ENCODE peak calls at places on chromosome 19, in six cellular contexts. One of them, this sample, is unnamed. For H3K9me3, the result is how much of the 10 kb centered on the place peaks cover.

GRCh38 chr19:5349041-5349440 is 8.4 kb upstream of the PTPRS start:
- DNase-seq in upper lobe of right lung: no peak
- DNase-seq in AG04450: no peak
- DNase-seq in A549: no peak
- DNase-seq in tibial artery: no peak
- DNase-seq in tibial nerve: no peak
- DNase-seq in this sample: no peak

GRCh38 chr19:6059996-6060599 is 50.2 kb downstream of the RFX2 start:
- DNase-seq in upper lobe of right lung: no peak
- DNase-seq in AG04450: no peak
- DNase-seq in A549: no peak
- DNase-seq in tibial artery: peak
- DNase-seq in tibial nerve: no peak
- DNase-seq in this sample: no peak

GRCh38 chr19:31963741-31964140 is 381.7 kb upstream of the ZNF507 start:
- DNase-seq in upper lobe of right lung: no peak
- DNase-seq in AG04450: no peak
- DNase-seq in A549: no peak
- DNase-seq in tibial artery: no peak
- DNase-seq in tibial nerve: no peak
- DNase-seq in this sample: no peak

GRCh38 chr19:48413879-48414623 is 20.6 kb downstream of the GRIN2D start:
- DNase-seq in upper lobe of right lung: peak
- DNase-seq in AG04450: no peak
- DNase-seq in A549: no peak
- DNase-seq in tibial artery: no peak
- DNase-seq in tibial nerve: no peak
- DNase-seq in this sample: peak

GRCh38 chr19:29714371-29714952 is 599 bp downstream of the C19orf12 start:
- DNase-seq in upper lobe of right lung: peak
- DNase-seq in AG04450: no peak
- DNase-seq in A549: peak
- DNase-seq in tibial artery: no peak
- DNase-seq in tibial nerve: no peak
- DNase-seq in this sample: no peak

GRCh38 chr19:11423164-11423803 is 4.2 kb upstream of the RGL3 start:
- DNase-seq in upper lobe of right lung: no peak
- DNase-seq in AG04450: no peak
- DNase-seq in A549: no peak
- DNase-seq in tibial artery: no peak
- DNase-seq in tibial nerve: no peak
- DNase-seq in this sample: no peak

GRCh38 chr19:43572172-43572588 is 3.1 kb downstream of the XRCC1 start:
- DNase-seq in upper lobe of right lung: no peak
- DNase-seq in AG04450: no peak
- DNase-seq in A549: no peak
- DNase-seq in tibial artery: no peak
- DNase-seq in tibial nerve: no peak
- DNase-seq in this sample: no peak

GRCh38 chr19:42113641-42114348 is 18.5 kb downstream of the POU2F2 start:
- DNase-seq in upper lobe of right lung: no peak
- DNase-seq in AG04450: peak
- DNase-seq in A549: peak
- DNase-seq in tibial artery: no peak
- DNase-seq in tibial nerve: no peak
- DNase-seq in this sample: peak

GRCh38 chr19:22783651-22784050 is 300 bp downstream of the ZNF99 start:
- DNase-seq in upper lobe of right lung: no peak
- DNase-seq in AG04450: no peak
- DNase-seq in A549: no peak
- DNase-seq in tibial artery: no peak
- DNase-seq in tibial nerve: no peak
- DNase-seq in this sample: no peak

GRCh38 chr19:4425531-4425930 is 23.1 kb downstream of the CHAF1A start:
- DNase-seq in upper lobe of right lung: no peak
- DNase-seq in AG04450: peak
- DNase-seq in A549: no peak
- DNase-seq in tibial artery: no peak
- DNase-seq in tibial nerve: no peak
- DNase-seq in this sample: peak

GRCh38 chr19:3136684-3137055 is 837 bp downstream of the GNA15 start:
- DNase-seq in upper lobe of right lung: no peak
- DNase-seq in AG04450: no peak
- DNase-seq in A549: no peak
- DNase-seq in tibial artery: no peak
- DNase-seq in tibial nerve: no peak
- DNase-seq in this sample: no peak

GRCh38 chr19:40685563-40685962 is 4.9 kb downstream of the NUMBL start:
- DNase-seq in upper lobe of right lung: no peak
- DNase-seq in AG04450: no peak
- DNase-seq in A549: no peak
- DNase-seq in tibial artery: no peak
- DNase-seq in tibial nerve: no peak
- DNase-seq in this sample: no peak

GRCh38 chr19:46351241-46352041 is 4.6 kb downstream of the PPP5C start:
- DNase-seq in upper lobe of right lung: peak
- DNase-seq in AG04450: no peak
- DNase-seq in A549: no peak
- DNase-seq in tibial artery: peak
- DNase-seq in tibial nerve: no peak
- DNase-seq in this sample: peak

GRCh38 chr19:42091300-42092266 is 15.6 kb downstream of the ZNF574 start:
- DNase-seq in upper lobe of right lung: no peak
- DNase-seq in AG04450: no peak
- DNase-seq in A549: no peak
- DNase-seq in tibial artery: no peak
- DNase-seq in tibial nerve: no peak
- DNase-seq in this sample: peak

GRCh38 chr19:11064831-11065303 is 24.4 kb upstream of the LDLR start:
- DNase-seq in upper lobe of right lung: no peak
- DNase-seq in AG04450: no peak
- DNase-seq in A549: peak
- DNase-seq in tibial artery: no peak
- DNase-seq in tibial nerve: no peak
- DNase-seq in this sample: peak

GRCh38 chr19:49326165-49326704 is 1.2 kb upstream of the SLC6A16 start:
- DNase-seq in upper lobe of right lung: no peak
- DNase-seq in AG04450: no peak
- DNase-seq in A549: no peak
- DNase-seq in tibial artery: no peak
- DNase-seq in tibial nerve: no peak
- DNase-seq in this sample: no peak

GRCh38 chr19:1470864-1471513 is 8.0 kb downstream of the C19orf25 start:
- DNase-seq in upper lobe of right lung: no peak
- DNase-seq in AG04450: no peak
- DNase-seq in A549: no peak
- DNase-seq in tibial artery: no peak
- DNase-seq in tibial nerve: no peak
- DNase-seq in this sample: no peak

GRCh38 chr19:6828698-6829633 is 56.5 kb downstream of the VAV1 start:
- DNase-seq in upper lobe of right lung: no peak
- DNase-seq in AG04450: no peak
- DNase-seq in A549: peak
- DNase-seq in tibial artery: peak
- DNase-seq in tibial nerve: no peak
- DNase-seq in this sample: no peak

GRCh38 chr19:57302020-57302465 is 18.2 kb upstream of the ZNF543 start:
- DNase-seq in upper lobe of right lung: no peak
- DNase-seq in AG04450: peak
- DNase-seq in A549: no peak
- DNase-seq in tibial artery: peak
- DNase-seq in tibial nerve: no peak
- DNase-seq in this sample: peak

GRCh38 chr19:51448011-51448744 is 10.1 kb downstream of the SIGLEC8 start:
- DNase-seq in upper lobe of right lung: no peak
- DNase-seq in AG04450: no peak
- DNase-seq in A549: no peak
- DNase-seq in tibial artery: no peak
- DNase-seq in tibial nerve: no peak
- DNase-seq in this sample: no peak

GRCh38 chr19:47479701-47480503 is 4.1 kb downstream of the KPTN start:
- DNase-seq in upper lobe of right lung: peak
- DNase-seq in AG04450: no peak
- DNase-seq in A549: no peak
- DNase-seq in tibial artery: no peak
- DNase-seq in tibial nerve: no peak
- DNase-seq in this sample: peak

GRCh38 chr19:2680808-2681207 is 21.7 kb downstream of the GNG7 start:
- DNase-seq in upper lobe of right lung: no peak
- DNase-seq in AG04450: no peak
- DNase-seq in A549: no peak
- DNase-seq in tibial artery: no peak
- DNase-seq in tibial nerve: no peak
- DNase-seq in this sample: no peak

GRCh38 chr19:38441660-38442348 is 8.3 kb downstream of the RYR1 start:
- DNase-seq in upper lobe of right lung: no peak
- DNase-seq in AG04450: no peak
- DNase-seq in A549: no peak
- DNase-seq in tibial artery: no peak
- DNase-seq in tibial nerve: no peak
- DNase-seq in this sample: no peak
- TF ChIP-seq CTCF in upper lobe of right lung: no peak
- TF ChIP-seq CTCF in AG04450: peak
- TF ChIP-seq CTCF in A549: no peak
- TF ChIP-seq CTCF in tibial artery: no peak
- TF ChIP-seq CTCF in tibial nerve: no peak
- TF ChIP-seq CTCF in this sample: no peak

DNA sequence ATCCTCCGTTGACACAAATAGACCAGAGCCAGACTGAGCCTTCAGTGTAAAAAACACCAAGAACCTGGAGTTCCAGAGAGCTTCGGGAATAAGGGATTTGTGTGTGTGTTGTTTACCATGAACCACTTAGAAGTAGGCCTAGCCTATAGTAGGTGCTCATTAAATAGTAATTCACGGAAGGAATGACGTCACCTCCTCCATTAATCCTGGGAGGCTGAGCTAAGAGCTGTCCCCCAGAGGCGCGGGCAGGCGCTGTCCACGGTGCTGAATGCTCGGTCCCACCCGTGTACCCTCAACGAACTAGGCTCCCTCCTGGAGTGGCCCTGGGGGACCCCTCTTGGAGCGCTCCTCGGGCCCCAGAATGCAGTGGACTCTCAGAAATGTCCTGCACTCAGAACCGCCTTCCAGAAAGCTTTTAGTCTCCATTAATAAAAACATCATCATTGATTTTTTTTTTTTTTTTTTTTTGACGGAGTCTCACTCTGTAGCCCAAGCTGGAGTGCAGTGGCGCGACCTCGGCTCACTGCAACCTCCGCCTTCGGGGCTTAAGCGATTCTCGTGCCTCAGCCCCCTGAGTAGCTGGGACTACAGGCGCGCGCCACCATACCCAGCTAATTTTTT is 6.5 kb downstream of the UNC13A start:
- DNase-seq in upper lobe of right lung: no peak
- DNase-seq in AG04450: peak
- DNase-seq in A549: no peak
- DNase-seq in tibial artery: no peak
- DNase-seq in tibial nerve: no peak
- DNase-seq in this sample: peak
- H3K27ac ChIP-seq in upper lobe of right lung: no peak
- H3K27ac ChIP-seq in AG04450: no peak
- H3K27ac ChIP-seq in A549: no peak
- H3K27ac ChIP-seq in tibial artery: no peak
- H3K27ac ChIP-seq in tibial nerve: no peak
- H3K27ac ChIP-seq in this sample: no peak

GRCh38 chr19:14719162-14719561 is 29.3 kb downstream of the ZNF333 start:
- DNase-seq in upper lobe of right lung: no peak
- DNase-seq in AG04450: no peak
- DNase-seq in A549: no peak
- DNase-seq in tibial artery: no peak
- DNase-seq in tibial nerve: no peak
- DNase-seq in this sample: no peak

GRCh38 chr19:14718522-14719113 is 28.8 kb downstream of the ZNF333 start:
- DNase-seq in upper lobe of right lung: no peak
- DNase-seq in AG04450: no peak
- DNase-seq in A549: no peak
- DNase-seq in tibial artery: no peak
- DNase-seq in tibial nerve: no peak
- DNase-seq in this sample: peak

GRCh38 chr19:14722127-14722526 is 32.3 kb downstream of the ZNF333 start:
- DNase-seq in upper lobe of right lung: no peak
- DNase-seq in AG04450: no peak
- DNase-seq in A549: no peak
- DNase-seq in tibial artery: no peak
- DNase-seq in tibial nerve: no peak
- DNase-seq in this sample: no peak
- H3K9me3 ChIP-seq in upper lobe of right lung: half or more
- H3K9me3 ChIP-seq in AG04450: under half
- H3K9me3 ChIP-seq in A549: under half
- H3K9me3 ChIP-seq in tibial artery: under half
- H3K9me3 ChIP-seq in tibial nerve: half or more
- H3K9me3 ChIP-seq in this sample: under half

DNA sequence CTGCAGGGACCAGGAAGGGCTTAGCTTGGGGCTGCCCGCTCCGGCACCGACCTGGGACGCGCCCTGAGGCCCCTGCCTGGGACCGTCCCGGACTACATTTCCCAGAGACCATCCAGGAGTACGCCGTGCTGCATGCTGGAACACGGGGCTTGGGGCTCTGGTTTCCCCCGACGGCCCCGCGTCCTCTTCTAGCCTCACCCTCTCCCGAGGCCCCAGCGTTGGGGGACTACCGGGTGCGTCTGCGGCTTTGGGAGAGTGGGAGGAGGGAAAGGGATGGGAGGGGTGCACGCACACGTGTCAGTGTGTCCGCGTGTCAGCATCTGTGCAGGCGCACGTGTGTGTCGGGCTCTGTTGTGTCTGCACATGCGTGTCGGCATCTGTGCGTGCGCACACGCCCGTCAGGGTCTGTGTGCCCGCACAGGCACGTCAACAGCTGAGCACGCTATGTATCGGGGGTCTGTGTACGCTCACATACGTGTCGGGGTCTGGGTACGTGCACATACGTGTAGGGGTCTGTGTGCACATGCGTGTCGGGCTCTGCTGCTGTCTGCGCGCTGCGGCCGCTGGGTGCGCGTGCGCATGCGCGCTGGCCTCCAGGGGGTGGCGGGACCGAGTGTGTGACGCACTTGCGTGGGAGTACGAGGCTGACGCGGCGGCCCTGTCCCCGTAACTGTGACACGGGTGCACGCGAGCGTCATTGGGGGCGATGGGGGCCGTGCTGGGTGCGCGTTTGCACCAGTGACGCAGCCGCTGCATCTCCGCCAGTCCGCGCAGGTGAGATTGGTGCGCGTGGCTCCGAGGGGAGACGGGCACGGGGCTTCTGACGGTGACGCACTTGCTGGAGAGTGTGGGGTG is at the start of gene ZNF331:
- DNase-seq in upper lobe of right lung: peak
- DNase-seq in AG04450: no peak
- DNase-seq in A549: peak
- DNase-seq in tibial artery: peak
- DNase-seq in tibial nerve: peak
- DNase-seq in this sample: peak
- TF ChIP-seq CTCF in upper lobe of right lung: no peak
- TF ChIP-seq CTCF in AG04450: peak
- TF ChIP-seq CTCF in A549: no peak
- TF ChIP-seq CTCF in tibial artery: peak
- TF ChIP-seq CTCF in tibial nerve: peak
- TF ChIP-seq CTCF in this sample: peak

GRCh38 chr19:44723952-44724319 is 24.6 kb upstream of the BCL3 start:
- DNase-seq in upper lobe of right lung: peak
- DNase-seq in AG04450: peak
- DNase-seq in A549: peak
- DNase-seq in tibial artery: peak
- DNase-seq in tibial nerve: peak
- DNase-seq in this sample: peak
- H3K27ac ChIP-seq in upper lobe of right lung: no peak
- H3K27ac ChIP-seq in AG04450: no peak
- H3K27ac ChIP-seq in A549: peak
- H3K27ac ChIP-seq in tibial artery: no peak
- H3K27ac ChIP-seq in tibial nerve: peak
- H3K27ac ChIP-seq in this sample: no peak

GRCh38 chr19:9370747-9371619 is 8.2 kb downstream of the ZNF177 start:
- DNase-seq in upper lobe of right lung: no peak
- DNase-seq in AG04450: no peak
- DNase-seq in A549: no peak
- DNase-seq in tibial artery: no peak
- DNase-seq in tibial nerve: no peak
- DNase-seq in this sample: no peak
- H3K9me3 ChIP-seq in upper lobe of right lung: half or more
- H3K9me3 ChIP-seq in AG04450: under half
- H3K9me3 ChIP-seq in A549: under half
- H3K9me3 ChIP-seq in tibial artery: under half
- H3K9me3 ChIP-seq in tibial nerve: half or more
- H3K9me3 ChIP-seq in this sample: under half